ENCODE peak calls at places on chromosomes 6 and 20, in nine cellular contexts. Z is IMR-90, W is A549, Y is body of pancreas, G is stomach, U is esophagus squamous epithelium, L is testis, A is spleen, J is suprapubic skin. D is an unnamed sample.

GRCh38 chr20:47568019-47568418 is 66.3 kb downstream of the NCOA3 start:
- DNase-seq in Z (peak; percentile 90), W (peak; percentile 62), Y (peak; percentile 69), G (peak; percentile 49), U (no peak), L (no peak), A (no peak), J (no peak), D (no peak)

GRCh38 chr6:111721677-111722219 is 116.1 kb upstream of the TRAF3IP2 start:
- DNase-seq in Z (peak; percentile 44), W (peak; percentile 20), Y (no peak), G (no peak), U (no peak), L (peak; percentile 36), A (no peak), J (no peak), D (no peak)

GRCh38 chr6:1200706-1201105 is 111.2 kb upstream of the FOXQ1 start:
- DNase-seq in Z (peak; percentile 39), W (no peak), Y (no peak), G (no peak), U (no peak), L (no peak), A (no peak), J (no peak), D (no peak)

GRCh38 chr6:53979468-53980067 is 131.7 kb upstream of the MLIP start:
- DNase-seq in Z (peak; percentile 61), W (peak; percentile 44), Y (no peak), G (no peak), U (no peak), L (peak; percentile 30), A (no peak), J (no peak), D (no peak)

GRCh38 chr6:21893778-21894177 is 300.2 kb downstream of the SOX4 start:
- DNase-seq in Z (no peak), W (no peak), Y (no peak), G (no peak), U (no peak), L (no peak), A (no peak), J (no peak), D (no peak)

GRCh38 chr20:22459754-22460153 is 124.6 kb downstream of the FOXA2 start:
- DNase-seq in Z (no peak), W (no peak), Y (no peak), G (no peak), U (no peak), L (no peak), A (no peak), J (no peak), D (no peak)

GRCh38 chr6:41679696-41680095 is 41.4 kb downstream of the MDFI start:
- DNase-seq in Z (no peak), W (no peak), Y (no peak), G (no peak), U (no peak), L (no peak), A (peak; percentile 47), J (no peak), D (no peak)

GRCh38 chr20:4439461-4439860 is 282.2 kb upstream of the PRND start:
- DNase-seq in Z (no peak), W (no peak), Y (no peak), G (no peak), U (no peak), L (no peak), A (no peak), J (no peak), D (no peak)

GRCh38 chr20:50788868-50789125 is 6.1 kb upstream of the BCAS4 start:
- DNase-seq in Z (no peak), W (no peak), Y (no peak), G (no peak), U (no peak), L (no peak), A (peak; percentile 7), J (no peak), D (no peak)

GRCh38 chr20:50789968-50790650 is 4.8 kb upstream of the BCAS4 start:
- DNase-seq in Z (no peak), W (no peak), Y (no peak), G (no peak), U (no peak), L (no peak), A (peak; percentile 42), J (no peak), D (no peak)

GRCh38 chr20:50787181-50787580 is 7.7 kb upstream of the BCAS4 start:
- DNase-seq in Z (no peak), W (no peak), Y (no peak), G (no peak), U (no peak), L (no peak), A (no peak), J (no peak), D (no peak)

GRCh38 chr20:50786703-50787102 is 8.2 kb upstream of the BCAS4 start:
- DNase-seq in Z (no peak), W (no peak), Y (no peak), G (no peak), U (no peak), L (no peak), A (peak; percentile 22), J (no peak), D (no peak)

DNA sequence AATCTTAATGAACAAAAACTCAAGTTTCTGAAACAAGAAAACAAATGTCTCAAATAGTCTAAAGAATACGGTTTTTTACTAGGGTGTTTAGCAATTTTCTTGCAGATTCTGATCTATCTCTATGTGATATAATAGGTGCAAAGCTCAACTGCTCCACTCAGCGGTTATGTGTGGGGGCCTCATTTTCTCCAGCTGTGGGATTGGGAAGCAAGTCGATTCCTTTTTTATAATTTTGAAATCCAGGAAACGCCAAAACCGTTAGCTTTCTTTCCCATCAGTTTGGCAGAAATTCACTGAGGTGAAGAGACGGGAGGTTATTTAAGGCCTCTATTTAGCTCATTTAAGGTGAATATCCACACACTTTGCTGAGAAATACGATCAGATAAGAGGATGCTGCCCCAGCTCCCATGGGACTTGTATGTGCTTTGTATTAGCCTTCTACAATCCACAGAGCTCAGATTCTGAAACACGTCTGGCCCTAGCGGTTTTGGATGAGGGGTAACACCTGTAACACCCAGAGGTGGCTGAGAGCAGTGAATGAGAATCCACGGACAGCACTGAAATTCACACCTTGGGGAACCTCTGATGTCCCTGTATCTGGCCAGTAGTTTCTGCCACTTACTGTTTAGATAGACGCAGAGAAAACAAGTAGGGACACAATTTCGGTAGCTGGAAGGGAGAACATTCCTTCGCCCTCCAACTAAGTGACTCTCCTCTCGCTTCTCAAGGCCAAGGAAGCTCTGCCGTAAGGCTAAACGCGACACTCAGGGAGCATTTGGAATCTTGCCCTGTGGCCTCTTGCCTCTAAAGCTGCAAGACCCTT is 6.6 kb upstream of the BCAS4 start:
- DNase-seq in Z (peak; percentile 68), W (peak; percentile 90), Y (peak; percentile 40), G (no peak), U (no peak), L (peak; percentile 70), A (peak; percentile 35), J (no peak), D (no peak)
- TF ChIP-seq CTCF in Z (peak; percentile 63), W (peak; percentile 97), Y (peak; percentile 16), G (peak; percentile 44), U (peak; percentile 28), L (peak; percentile 55), A (no peak), J (no peak), D (no peak)

GRCh38 chr6:108806669-108807068 is 41.6 kb upstream of the ARMC2 start:
- DNase-seq in Z (peak; percentile 34), W (no peak), Y (no peak), G (no peak), U (no peak), L (no peak), A (no peak), J (no peak), D (no peak)

GRCh38 chr6:108809211-108809610 is 39.0 kb upstream of the ARMC2 start:
- DNase-seq in Z (no peak), W (no peak), Y (no peak), G (no peak), U (no peak), L (no peak), A (no peak), J (no peak), D (no peak)

GRCh38 chr6:108805611-108806181 is 42.5 kb upstream of the ARMC2 start:
- DNase-seq in Z (no peak), W (no peak), Y (no peak), G (no peak), U (no peak), L (no peak), A (no peak), J (no peak), D (no peak)

GRCh38 chr6:108810057-108810643 is 38.1 kb upstream of the ARMC2 start:
- DNase-seq in Z (no peak), W (no peak), Y (no peak), G (no peak), U (no peak), L (no peak), A (no peak), J (no peak), D (no peak)

GRCh38 chr6:108807928-108808327 is 40.3 kb upstream of the ARMC2 start:
- DNase-seq in Z (no peak), W (no peak), Y (no peak), G (no peak), U (no peak), L (no peak), A (no peak), J (no peak), D (no peak)
- TF ChIP-seq POLR2A in Z (no peak), W (no peak), Y (no peak), G (no peak), U (no peak), L (no peak), A (no peak), J (no peak), D (no peak)

DNA sequence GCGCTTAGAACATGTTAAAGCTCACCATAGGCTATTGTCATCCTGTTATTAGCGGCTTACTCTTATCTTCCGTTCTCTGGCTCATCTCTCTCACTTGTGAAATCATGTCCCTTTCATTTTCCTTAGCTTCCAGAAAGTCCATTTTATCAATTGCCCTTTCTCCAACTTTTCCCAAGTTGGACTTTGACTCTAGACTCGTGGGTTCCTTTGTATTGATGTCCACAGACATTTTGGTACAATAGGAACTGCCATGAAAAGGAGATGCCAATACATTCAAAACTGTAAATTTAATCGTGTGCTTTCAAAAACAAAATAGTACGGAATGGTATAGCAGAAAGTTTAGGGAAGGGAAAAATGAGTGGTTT is 10.4 kb upstream of the HIVEP1 start:
- DNase-seq in Z (no peak), W (no peak), Y (no peak), G (no peak), U (no peak), L (no peak), A (no peak), J (no peak), D (no peak)
- TF ChIP-seq CTCF in Z (no peak), W (no peak), Y (no peak), G (no peak), U (no peak), L (no peak), A (no peak), J (no peak), D (no peak)

GRCh38 chr6:125781307-125781868 is 9.4 kb upstream of the NCOA7 start:
- DNase-seq in Z (peak; percentile 47), W (peak; percentile 34), Y (peak; percentile 33), G (peak; percentile 45), U (no peak), L (peak; percentile 70), A (peak; percentile 76), J (no peak), D (peak; percentile 82)

GRCh38 chr6:125784365-125784764 is 6.4 kb upstream of the NCOA7 start:
- DNase-seq in Z (peak; percentile 66), W (no peak), Y (no peak), G (no peak), U (no peak), L (no peak), A (no peak), J (no peak), D (no peak)

GRCh38 chr6:125779924-125780539 is 10.7 kb upstream of the NCOA7 start:
- DNase-seq in Z (peak; percentile 92), W (peak; percentile 91), Y (peak; percentile 85), G (peak; percentile 85), U (peak; percentile 33), L (peak; percentile 88), A (peak; percentile 90), J (peak; percentile 93), D (peak; percentile 97)

GRCh38 chr6:125780540-125781306 is 10.0 kb upstream of the NCOA7 start:
- DNase-seq in Z (peak; percentile 78), W (peak; percentile 83), Y (peak; percentile 53), G (peak; percentile 52), U (no peak), L (peak; percentile 76), A (peak; percentile 88), J (no peak), D (peak; percentile 40)
- TF ChIP-seq POLR2A in Z (peak; percentile 80), W (peak; percentile 20), Y (peak; percentile 36), G (no peak), U (peak; percentile 59), L (no peak), A (peak; percentile 58), J (no peak), D (no peak)